ENCODE peak calls at places on chromosomes 12 and 14, in seven cellular contexts. One of them, this sample, is unnamed.

GRCh38 chr12:52903855-52904508 is 894 bp downstream of the KRT8 start:
- DNase-seq in iris pigment epithelial cell: peak; percentile 56
- DNase-seq in anterior cingulate cortex: no peak
- DNase-seq in CD8-positive, alpha-beta T cell: no peak
- DNase-seq in G401: no peak
- DNase-seq in Panc1: no peak
- DNase-seq in NCI-H2029: peak; percentile 55
- DNase-seq in this sample: no peak

GRCh38 chr12:28340261-28340660 is 150.0 kb downstream of the CCDC91 start:
- DNase-seq in iris pigment epithelial cell: peak; percentile 68
- DNase-seq in anterior cingulate cortex: no peak
- DNase-seq in CD8-positive, alpha-beta T cell: no peak
- DNase-seq in G401: no peak
- DNase-seq in Panc1: no peak
- DNase-seq in NCI-H2029: no peak
- DNase-seq in this sample: no peak

GRCh38 chr14:75979071-75979571 is 2.7 kb downstream of the TGFB3 start:
- DNase-seq in iris pigment epithelial cell: peak; percentile 62
- DNase-seq in anterior cingulate cortex: peak; percentile 50
- DNase-seq in CD8-positive, alpha-beta T cell: no peak
- DNase-seq in G401: no peak
- DNase-seq in Panc1: no peak
- DNase-seq in NCI-H2029: no peak
- DNase-seq in this sample: no peak

GRCh38 chr14:87149583-87150354 is 843.2 kb downstream of the GALC start:
- DNase-seq in iris pigment epithelial cell: peak; percentile 0
- DNase-seq in anterior cingulate cortex: no peak
- DNase-seq in CD8-positive, alpha-beta T cell: no peak
- DNase-seq in G401: no peak
- DNase-seq in Panc1: no peak
- DNase-seq in NCI-H2029: no peak
- DNase-seq in this sample: no peak

GRCh38 chr12:21891763-21892217 is 49.4 kb downstream of the ABCC9 start:
- DNase-seq in iris pigment epithelial cell: no peak
- DNase-seq in anterior cingulate cortex: no peak
- DNase-seq in CD8-positive, alpha-beta T cell: no peak
- DNase-seq in G401: peak; percentile 11
- DNase-seq in Panc1: no peak
- DNase-seq in NCI-H2029: no peak
- DNase-seq in this sample: no peak

GRCh38 chr12:105025890-105026289 is 39.8 kb downstream of the NOPCHAP1 start:
- DNase-seq in iris pigment epithelial cell: peak; percentile 43
- DNase-seq in anterior cingulate cortex: peak; percentile 12
- DNase-seq in CD8-positive, alpha-beta T cell: no peak
- DNase-seq in G401: peak; percentile 69
- DNase-seq in Panc1: no peak
- DNase-seq in NCI-H2029: peak; percentile 65
- DNase-seq in this sample: peak; percentile 49

GRCh38 chr12:131872154-131873046 is 22.0 kb upstream of the ULK1 start:
- DNase-seq in iris pigment epithelial cell: peak; percentile 68
- DNase-seq in anterior cingulate cortex: no peak
- DNase-seq in CD8-positive, alpha-beta T cell: no peak
- DNase-seq in G401: no peak
- DNase-seq in Panc1: no peak
- DNase-seq in NCI-H2029: no peak
- DNase-seq in this sample: no peak

GRCh38 chr12:992647-993046 is 1.6 kb downstream of the ERC1 start:
- DNase-seq in iris pigment epithelial cell: no peak
- DNase-seq in anterior cingulate cortex: no peak
- DNase-seq in CD8-positive, alpha-beta T cell: no peak
- DNase-seq in G401: peak; percentile 49
- DNase-seq in Panc1: no peak
- DNase-seq in NCI-H2029: no peak
- DNase-seq in this sample: no peak

GRCh38 chr12:2805146-2805525 is 7.3 kb upstream of the ITFG2 start:
- DNase-seq in iris pigment epithelial cell: no peak
- DNase-seq in anterior cingulate cortex: no peak
- DNase-seq in CD8-positive, alpha-beta T cell: no peak
- DNase-seq in G401: no peak
- DNase-seq in Panc1: no peak
- DNase-seq in NCI-H2029: no peak
- DNase-seq in this sample: no peak

GRCh38 chr12:66697404-66697803 is 18.5 kb upstream of the GRIP1 start:
- DNase-seq in iris pigment epithelial cell: no peak
- DNase-seq in anterior cingulate cortex: no peak
- DNase-seq in CD8-positive, alpha-beta T cell: no peak
- DNase-seq in G401: no peak
- DNase-seq in Panc1: no peak
- DNase-seq in NCI-H2029: no peak
- DNase-seq in this sample: no peak

GRCh38 chr12:40292788-40293429 is 68.1 kb downstream of the LRRK2 start:
- DNase-seq in iris pigment epithelial cell: no peak
- DNase-seq in anterior cingulate cortex: no peak
- DNase-seq in CD8-positive, alpha-beta T cell: no peak
- DNase-seq in G401: no peak
- DNase-seq in Panc1: no peak
- DNase-seq in NCI-H2029: no peak
- DNase-seq in this sample: no peak

GRCh38 chr14:23457587-23458445 is 11.7 kb upstream of the NGDN start:
- DNase-seq in iris pigment epithelial cell: no peak
- DNase-seq in anterior cingulate cortex: no peak
- DNase-seq in CD8-positive, alpha-beta T cell: no peak
- DNase-seq in G401: no peak
- DNase-seq in Panc1: no peak
- DNase-seq in NCI-H2029: no peak
- DNase-seq in this sample: no peak

GRCh38 chr12:106753526-106753925 is 21.0 kb upstream of the RIC8B start:
- DNase-seq in iris pigment epithelial cell: no peak
- DNase-seq in anterior cingulate cortex: no peak
- DNase-seq in CD8-positive, alpha-beta T cell: no peak
- DNase-seq in G401: no peak
- DNase-seq in Panc1: no peak
- DNase-seq in NCI-H2029: no peak
- DNase-seq in this sample: no peak

GRCh38 chr12:46268349-46268616 is 560 bp downstream of the SLC38A1 start:
- DNase-seq in iris pigment epithelial cell: peak; percentile 30
- DNase-seq in anterior cingulate cortex: peak; percentile 46
- DNase-seq in CD8-positive, alpha-beta T cell: peak; percentile 7
- DNase-seq in G401: no peak
- DNase-seq in Panc1: no peak
- DNase-seq in NCI-H2029: no peak
- DNase-seq in this sample: no peak

GRCh38 chr12:14284189-14284722 is 81.2 kb upstream of the ATF7IP start:
- DNase-seq in iris pigment epithelial cell: no peak
- DNase-seq in anterior cingulate cortex: no peak
- DNase-seq in CD8-positive, alpha-beta T cell: no peak
- DNase-seq in G401: no peak
- DNase-seq in Panc1: no peak
- DNase-seq in NCI-H2029: no peak
- DNase-seq in this sample: no peak

GRCh38 chr12:132593071-132593470 is 17.3 kb downstream of the LRCOL1 start:
- DNase-seq in iris pigment epithelial cell: no peak
- DNase-seq in anterior cingulate cortex: no peak
- DNase-seq in CD8-positive, alpha-beta T cell: no peak
- DNase-seq in G401: no peak
- DNase-seq in Panc1: no peak
- DNase-seq in NCI-H2029: no peak
- DNase-seq in this sample: no peak

GRCh38 chr14:32201196-32201815 is 539 bp upstream of the RNU6-7 start:
- DNase-seq in iris pigment epithelial cell: peak; percentile 75
- DNase-seq in anterior cingulate cortex: peak; percentile 81
- DNase-seq in CD8-positive, alpha-beta T cell: peak; percentile 37
- DNase-seq in G401: peak; percentile 89
- DNase-seq in Panc1: peak; percentile 45
- DNase-seq in NCI-H2029: peak; percentile 100
- DNase-seq in this sample: peak; percentile 82

GRCh38 chr12:728781-729180 is 23.6 kb upstream of the WNK1 start:
- DNase-seq in iris pigment epithelial cell: no peak
- DNase-seq in anterior cingulate cortex: no peak
- DNase-seq in CD8-positive, alpha-beta T cell: no peak
- DNase-seq in G401: no peak
- DNase-seq in Panc1: no peak
- DNase-seq in NCI-H2029: no peak
- DNase-seq in this sample: no peak

GRCh38 chr14:31510855-31511254 is 23.0 kb upstream of the GPR33 start:
- DNase-seq in iris pigment epithelial cell: no peak
- DNase-seq in anterior cingulate cortex: no peak
- DNase-seq in CD8-positive, alpha-beta T cell: no peak
- DNase-seq in G401: no peak
- DNase-seq in Panc1: no peak
- DNase-seq in NCI-H2029: no peak
- DNase-seq in this sample: no peak

GRCh38 chr12:2288875-2289274 is 236.1 kb downstream of the CACNA1C start:
- DNase-seq in iris pigment epithelial cell: no peak
- DNase-seq in anterior cingulate cortex: no peak
- DNase-seq in CD8-positive, alpha-beta T cell: no peak
- DNase-seq in G401: no peak
- DNase-seq in Panc1: no peak
- DNase-seq in NCI-H2029: no peak
- DNase-seq in this sample: no peak

GRCh38 chr14:21498540-21499526 is 12.3 kb downstream of the METTL3 start:
- DNase-seq in iris pigment epithelial cell: peak; percentile 57
- DNase-seq in anterior cingulate cortex: no peak
- DNase-seq in CD8-positive, alpha-beta T cell: no peak
- DNase-seq in G401: peak; percentile 56
- DNase-seq in Panc1: no peak
- DNase-seq in NCI-H2029: peak; percentile 50
- DNase-seq in this sample: peak; percentile 43